ENCODE peak calls at places on chromosomes 12 and 14, in six cellular contexts. I, S, P, X, M and W are unnamed samples.

GRCh38 chr14:94113490-94113889 is 3.0 kb downstream of the IFI27 start:
- DNase-seq in I (peak), S (no peak), P (no peak), X (no peak), M (no peak), W (peak)

GRCh38 chr12:123936471-123936870 is 36.2 kb downstream of the CCDC92 start:
- DNase-seq in I (no peak), S (no peak), P (no peak), X (no peak), M (no peak), W (no peak)

GRCh38 chr12:5003025-5003666 is 40.5 kb upstream of the KCNA5 start:
- DNase-seq in I (no peak), S (peak), P (no peak), X (peak), M (peak), W (peak)

GRCh38 chr12:10722502-10722904 is 620 bp downstream of the YBX3 start:
- DNase-seq in I (peak), S (peak), P (peak), X (peak), M (no peak), W (peak)

GRCh38 chr12:119072463-119072862 is 91.1 kb downstream of the SRRM4 start:
- DNase-seq in I (no peak), S (no peak), P (no peak), X (no peak), M (no peak), W (no peak)

GRCh38 chr14:25150934-25151790 is 101.2 kb upstream of the STXBP6 start:
- DNase-seq in I (no peak), S (peak), P (no peak), X (peak), M (peak), W (peak)

GRCh38 chr12:127750076-127750840 is 516.7 kb upstream of the TMEM132C start:
- DNase-seq in I (no peak), S (no peak), P (no peak), X (no peak), M (no peak), W (no peak)

GRCh38 chr14:51219473-51220448 is 20.3 kb upstream of the TMX1 start:
- DNase-seq in I (no peak), S (peak), P (peak), X (peak), M (peak), W (peak)

GRCh38 chr12:75642226-75642625 is 130.8 kb upstream of the KRR1 start:
- DNase-seq in I (no peak), S (no peak), P (no peak), X (no peak), M (no peak), W (peak)

DNA sequence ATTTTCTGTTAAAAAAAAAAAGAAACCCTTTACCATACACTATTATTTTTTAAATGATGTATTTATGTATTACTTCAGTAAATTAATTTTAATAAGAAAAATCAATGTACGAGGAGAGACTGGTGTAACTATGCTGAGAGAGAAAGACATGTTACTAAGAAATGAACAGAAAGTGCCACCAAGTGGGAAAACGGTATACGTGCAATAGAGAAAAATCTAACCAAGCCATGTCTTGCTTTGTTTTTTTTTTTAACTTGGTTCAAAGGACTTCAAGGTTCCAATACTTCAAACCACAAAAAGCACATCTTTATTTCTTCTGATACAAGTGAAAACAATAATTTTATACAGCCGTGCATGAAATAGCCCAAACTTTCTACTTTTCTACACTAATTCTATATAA is 22.9 kb downstream of the NDUFA12 start:
- DNase-seq in I (no peak), S (no peak), P (no peak), X (peak), M (no peak), W (peak)
- TF ChIP-seq CTCF in I (no peak), S (peak), P (no peak), X (peak), M (peak), W (no peak)

GRCh38 chr14:54424479-54424901 is 16.7 kb downstream of the CNIH1 start:
- DNase-seq in I (no peak), S (no peak), P (no peak), X (no peak), M (no peak), W (no peak)

GRCh38 chr14:54425068-54425467 is 16.1 kb downstream of the CNIH1 start:
- DNase-seq in I (no peak), S (no peak), P (no peak), X (no peak), M (no peak), W (no peak)

GRCh38 chr14:54423991-54424390 is 17.2 kb downstream of the CNIH1 start:
- DNase-seq in I (no peak), S (no peak), P (no peak), X (no peak), M (no peak), W (no peak)

GRCh38 chr14:54425537-54426274 is 15.5 kb downstream of the CNIH1 start:
- DNase-seq in I (no peak), S (no peak), P (no peak), X (no peak), M (no peak), W (no peak)

GRCh38 chr14:54420478-54421116 is 20.6 kb downstream of the CNIH1 start:
- DNase-seq in I (no peak), S (peak), P (no peak), X (peak), M (peak), W (peak)
- TF ChIP-seq CTCF in I (peak), S (peak), P (peak), X (peak), M (peak), W (peak)

GRCh38 chr14:73976150-73976549 is 26.0 kb downstream of the COQ6 start:
- DNase-seq in I (no peak), S (no peak), P (no peak), X (no peak), M (no peak), W (no peak)
- TF ChIP-seq CTCF in I (no peak), S (no peak), P (no peak), X (no peak), M (no peak), W (no peak)

GRCh38 chr12:32949815-32950214 is 53.2 kb upstream of the PKP2 start:
- DNase-seq in I (no peak), S (no peak), P (no peak), X (no peak), M (peak), W (no peak)

GRCh38 chr12:32946504-32947131 is 50.0 kb upstream of the PKP2 start:
- DNase-seq in I (no peak), S (no peak), P (no peak), X (no peak), M (no peak), W (no peak)

GRCh38 chr12:32944195-32944594 is 47.6 kb upstream of the PKP2 start:
- DNase-seq in I (no peak), S (no peak), P (no peak), X (no peak), M (no peak), W (peak)

DNA sequence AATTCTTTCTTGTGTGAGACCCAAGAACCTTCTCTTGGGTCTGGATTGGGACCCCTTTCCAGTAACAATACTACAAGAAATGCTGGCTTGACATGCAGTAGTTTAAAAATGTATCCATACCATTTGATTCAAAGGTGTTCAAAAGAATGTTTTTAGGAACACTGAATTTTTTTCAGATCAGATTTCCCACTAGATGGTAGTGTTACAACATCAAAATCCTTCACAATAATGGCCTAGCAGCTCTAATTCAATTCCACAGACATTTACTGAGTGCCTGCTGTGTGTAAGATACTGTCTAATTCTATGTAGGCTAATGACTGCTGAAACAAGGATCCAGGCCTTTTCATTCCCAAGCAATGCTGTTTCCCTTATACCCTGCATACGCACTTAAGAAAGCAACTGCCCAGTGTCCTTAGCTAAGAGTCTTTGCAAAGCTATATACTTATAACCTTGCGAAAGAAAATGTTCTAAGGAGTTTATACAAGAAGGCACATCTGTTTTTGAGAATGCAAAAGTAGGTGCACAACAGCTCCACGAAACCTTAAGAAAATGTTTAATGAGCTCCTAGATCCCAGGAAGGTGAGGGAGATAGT is 50.7 kb upstream of the PKP2 start:
- DNase-seq in I (no peak), S (peak), P (no peak), X (peak), M (peak), W (peak)
- TF ChIP-seq CTCF in I (no peak), S (peak), P (no peak), X (peak), M (peak), W (peak)

GRCh38 chr12:116737774-116738657 is at the start of the genes RNFT2 and SPRING1:
- DNase-seq in I (peak), S (peak), P (peak), X (peak), M (peak), W (peak)
- TF ChIP-seq CTCF in I (no peak), S (no peak), P (peak), X (peak), M (no peak), W (peak)

GRCh38 chr12:402127-402456 is 648 bp downstream of the CCDC77 start:
- DNase-seq in I (no peak), S (no peak), P (no peak), X (peak), M (peak), W (peak)
- TF ChIP-seq CTCF in I (no peak), S (peak), P (no peak), X (peak), M (peak), W (peak)

DNA sequence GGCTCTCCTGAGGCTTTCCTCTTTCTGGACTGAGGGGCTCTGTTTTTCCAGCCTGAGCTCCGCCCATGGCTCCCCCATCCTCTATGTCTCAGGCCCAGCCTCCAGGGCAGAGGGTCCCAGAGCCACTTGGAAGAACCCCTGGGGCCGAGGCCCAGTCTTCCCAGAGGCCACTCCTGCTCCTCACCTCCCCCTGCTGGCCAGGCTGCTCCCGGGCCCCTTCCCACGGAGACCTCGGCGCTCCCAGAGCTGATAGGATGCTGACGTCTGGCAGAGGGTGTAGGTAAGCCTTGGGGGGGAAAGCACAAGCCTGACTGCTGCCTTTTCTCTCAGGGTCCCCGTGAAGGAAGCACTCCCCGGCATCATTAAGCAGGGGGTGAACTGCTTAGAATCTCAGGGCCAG is 51.4 kb downstream of the ERH start:
- DNase-seq in I (no peak), S (no peak), P (no peak), X (no peak), M (peak), W (peak)
- TF ChIP-seq CTCF in I (peak), S (no peak), P (no peak), X (peak), M (peak), W (peak)

GRCh38 chr12:21613931-21614330 is 9.3 kb upstream of the GYS2 start:
- DNase-seq in I (no peak), S (no peak), P (no peak), X (no peak), M (peak), W (peak)
- TF ChIP-seq CTCF in I (no peak), S (peak), P (no peak), X (no peak), M (no peak), W (peak)